ENCODE peak calls at places on chromosome 22, in four cellular contexts. B is WTC11, D is K562, K is HepG2. A is an unnamed sample.

GRCh38 chr22:41725510-41726110 is 26.3 kb downstream of the MEI1 start:
- DNase-seq in B (no peak), D (peak), K (peak), A (no peak)

GRCh38 chr22:22084089-22084711 is 101.6 kb upstream of the TOP3B start:
- DNase-seq in B (no peak), D (no peak), K (no peak), A (no peak)

GRCh38 chr22:30310881-30311771 is 15.6 kb downstream of the TBC1D10A start:
- DNase-seq in K (no peak), D (no peak), B (no peak), A (no peak)

GRCh38 chr22:22103078-22103593 is 120.5 kb upstream of the TOP3B start:
- DNase-seq in D (peak), K (no peak), B (peak), A (peak)

GRCh38 chr22:27857441-27857840 is 55.9 kb upstream of the MN1 start:
- DNase-seq in B (no peak), K (no peak), D (no peak), A (no peak)

GRCh38 chr22:19377565-19378361 is 53.8 kb downstream of the HIRA start:
- DNase-seq in D (no peak), B (no peak), K (no peak), A (no peak)

GRCh38 chr22:36356708-36357694 is 30.8 kb downstream of the MYH9 start:
- DNase-seq in K (no peak), D (no peak), B (no peak), A (no peak)

GRCh38 chr22:19824197-19825015 is 30.3 kb downstream of the GNB1L start:
- DNase-seq in K (peak), D (no peak), B (no peak), A (no peak)

GRCh38 chr22:23497016-23497885 is 82.8 kb downstream of the IGLL1 start:
- DNase-seq in B (no peak), K (no peak), D (no peak), A (no peak)

GRCh38 chr22:22823126-22823804 is 64.4 kb upstream of the IGLL5 start:
- DNase-seq in D (peak), B (no peak), K (no peak), A (no peak)

GRCh38 chr22:25692392-25692791 is 49.6 kb upstream of the MYO18B start:
- DNase-seq in K (no peak), D (no peak), B (no peak), A (no peak)

GRCh38 chr22:19048531-19048930 is 73.7 kb downstream of the DGCR2 start:
- DNase-seq in K (no peak), D (no peak), B (no peak), A (no peak)

GRCh38 chr22:40434101-40434500 is 63.7 kb downstream of the SGSM3 start:
- DNase-seq in B (no peak), K (no peak), D (no peak), A (no peak)

GRCh38 chr22:40434745-40435144 is 64.4 kb downstream of the SGSM3 start:
- DNase-seq in D (no peak), B (no peak), K (no peak), A (no peak)

GRCh38 chr22:40432625-40433024 is 62.2 kb downstream of the SGSM3 start:
- DNase-seq in B (no peak), D (no peak), K (no peak), A (no peak)

GRCh38 chr22:40431021-40431420 is 60.6 kb downstream of the SGSM3 start:
- DNase-seq in B (no peak), D (no peak), K (no peak), A (no peak)

GRCh38 chr22:40432167-40432566 is 61.8 kb downstream of the SGSM3 start:
- DNase-seq in K (no peak), D (no peak), B (no peak), A (no peak)
- TF ChIP-seq HMGXB4 in K (no peak), D (no peak), B (no peak), A (no peak)

GRCh38 chr22:47396105-47396504 is 633.7 kb downstream of the TBC1D22A start:
- DNase-seq in B (no peak), D (no peak), K (no peak), A (no peak)

GRCh38 chr22:47394504-47395440 is 632.3 kb downstream of the TBC1D22A start:
- DNase-seq in K (no peak), D (no peak), B (no peak), A (no peak)

GRCh38 chr22:47397673-47398072 is 635.2 kb downstream of the TBC1D22A start:
- DNase-seq in B (no peak), K (no peak), D (no peak), A (no peak)

GRCh38 chr22:47396515-47396914 is 634.1 kb downstream of the TBC1D22A start:
- DNase-seq in B (no peak), K (no peak), D (no peak), A (no peak)

GRCh38 chr22:47395481-47395880 is 633.0 kb downstream of the TBC1D22A start:
- DNase-seq in K (no peak), D (no peak), B (no peak), A (peak)
- TF ChIP-seq HMGXB4 in K (no peak), D (no peak), B (no peak), A (no peak)

GRCh38 chr22:50621948-50622722 is 5.8 kb downstream of the ARSA start:
- DNase-seq in K (no peak), B (no peak), D (no peak), A (no peak)

GRCh38 chr22:50624347-50625130 is 3.4 kb downstream of the ARSA start:
- DNase-seq in B (no peak), D (no peak), K (no peak), A (no peak)

GRCh38 chr22:50621491-50621880 is 6.5 kb downstream of the ARSA start:
- DNase-seq in B (no peak), D (no peak), K (no peak), A (no peak)

GRCh38 chr22:50620861-50621490 is 7.0 kb downstream of the ARSA start:
- DNase-seq in B (no peak), D (no peak), K (peak), A (no peak)

GRCh38 chr22:50622723-50623327 is 5.1 kb downstream of the ARSA start:
- DNase-seq in K (peak), B (no peak), D (no peak), A (no peak)
- TF ChIP-seq HMGXB4 in K (no peak), B (no peak), D (no peak), A (no peak)

GRCh38 chr22:46852771-46853170 is 90.3 kb downstream of the TBC1D22A start:
- DNase-seq in K (no peak), D (no peak), B (no peak), A (no peak)

GRCh38 chr22:46849951-46850350 is 87.5 kb downstream of the TBC1D22A start:
- DNase-seq in K (no peak), D (no peak), B (no peak), A (no peak)

GRCh38 chr22:46851311-46851710 is 88.9 kb downstream of the TBC1D22A start:
- DNase-seq in D (no peak), B (no peak), K (no peak), A (no peak)

GRCh38 chr22:46853191-46853590 is 90.7 kb downstream of the TBC1D22A start:
- DNase-seq in B (no peak), D (no peak), K (no peak), A (no peak)

DNA sequence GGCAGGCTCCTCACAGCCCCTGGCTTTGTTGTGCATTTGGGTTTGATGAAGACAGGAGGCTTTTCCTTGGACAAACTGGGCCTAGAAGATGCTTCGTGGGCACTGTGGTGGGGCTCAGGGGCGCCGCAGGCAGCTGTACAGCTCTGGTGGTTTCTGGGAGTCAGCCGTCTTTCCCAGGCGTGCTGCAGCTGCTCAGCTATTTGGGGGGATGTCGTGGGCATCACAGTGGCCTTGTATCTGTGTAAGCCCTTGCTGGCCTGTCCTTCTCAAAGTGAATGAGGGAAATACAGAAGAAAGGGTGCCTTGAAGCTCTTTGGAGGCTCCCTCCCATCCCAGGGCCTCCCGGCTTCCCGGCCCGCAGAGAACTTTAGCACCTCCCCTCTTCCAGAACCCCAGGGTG is 89.5 kb downstream of the TBC1D22A start:
- DNase-seq in B (no peak), K (no peak), D (no peak), A (no peak)
- TF ChIP-seq HMGXB4 in B (no peak), K (no peak), D (no peak), A (no peak)

DNA sequence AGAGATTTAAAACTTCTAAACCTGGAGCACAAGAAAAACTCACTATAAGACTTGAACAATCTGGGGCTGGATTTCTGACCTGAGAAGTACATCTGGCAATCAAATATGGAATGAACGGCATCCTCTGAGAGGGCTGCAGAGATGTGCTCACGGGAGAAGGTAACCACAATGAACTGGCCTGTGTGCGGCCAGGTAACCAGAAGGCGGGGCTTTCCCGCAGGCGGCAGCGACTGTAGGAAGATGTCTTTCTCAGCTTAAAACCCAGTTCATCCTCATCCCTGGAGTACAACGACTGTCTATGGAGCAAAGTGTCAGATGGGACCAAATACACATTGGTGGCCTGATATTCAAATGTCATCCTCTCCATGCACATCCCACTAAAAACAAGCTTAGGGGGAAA is 24.5 kb downstream of the MICAL3 start:
- DNase-seq in B (no peak), D (no peak), K (no peak), A (no peak)
- TF ChIP-seq HMGXB4 in B (no peak), D (no peak), K (no peak), A (no peak)

GRCh38 chr22:37410174-37411055 is 16.9 kb downstream of the ELFN2 start:
- DNase-seq in D (no peak), B (no peak), K (no peak), A (no peak)
- TF ChIP-seq HMGXB4 in D (no peak), B (no peak), K (no peak), A (no peak)

GRCh38 chr22:49972163-49973017 is 11.8 kb downstream of the PIM3 start:
- DNase-seq in B (peak), D (peak), K (no peak), A (no peak)
- TF ChIP-seq HMGXB4 in B (no peak), D (no peak), K (no peak), A (no peak)

GRCh38 chr22:47199949-47200272 is 437.5 kb downstream of the TBC1D22A start:
- DNase-seq in K (no peak), D (no peak), B (no peak), A (no peak)

GRCh38 chr22:47199261-47199948 is 437.0 kb downstream of the TBC1D22A start:
- DNase-seq in B (no peak), K (no peak), D (no peak), A (no peak)

GRCh38 chr22:47197735-47198500 is 435.5 kb downstream of the TBC1D22A start:
- DNase-seq in B (no peak), K (no peak), D (no peak), A (no peak)

GRCh38 chr22:47200273-47201051 is 438.0 kb downstream of the TBC1D22A start:
- DNase-seq in B (no peak), K (no peak), D (no peak), A (no peak)

GRCh38 chr22:47198801-47199251 is 436.4 kb downstream of the TBC1D22A start:
- DNase-seq in D (no peak), K (no peak), B (no peak), A (no peak)
- TF ChIP-seq HMGXB4 in D (no peak), K (no peak), B (no peak), A (no peak)

A was measured in A549.